ENCODE peak calls at places on chromosome 22, in five cellular contexts. One of them, this sample, is unnamed.

GRCh38 chr22:20015971-20016733 is 471 bp downstream of the ARVCF start:
- DNase-seq in HCT116: no peak
- DNase-seq in WERI-Rb-1: peak
- DNase-seq in AG09309: no peak
- DNase-seq in neural progenitor cell: peak
- DNase-seq in this sample: no peak

GRCh38 chr22:47110817-47111443 is 348.5 kb downstream of the TBC1D22A start:
- DNase-seq in WERI-Rb-1: no peak
- DNase-seq in neural progenitor cell: no peak
- DNase-seq in HCT116: no peak
- DNase-seq in AG09309: no peak
- DNase-seq in this sample: no peak

GRCh38 chr22:27420817-27421361 is 380.7 kb downstream of the MN1 start:
- DNase-seq in neural progenitor cell: no peak
- DNase-seq in AG09309: peak
- DNase-seq in WERI-Rb-1: no peak
- DNase-seq in HCT116: no peak
- DNase-seq in this sample: peak

GRCh38 chr22:23067023-23067650 is 3.2 kb upstream of the GNAZ start:
- DNase-seq in HCT116: no peak
- DNase-seq in WERI-Rb-1: peak
- DNase-seq in AG09309: no peak
- DNase-seq in neural progenitor cell: no peak
- DNase-seq in this sample: no peak

GRCh38 chr22:21690401-21690801 is 24.6 kb downstream of the PPIL2 start:
- DNase-seq in HCT116: no peak
- DNase-seq in neural progenitor cell: no peak
- DNase-seq in AG09309: no peak
- DNase-seq in WERI-Rb-1: no peak
- DNase-seq in this sample: no peak

GRCh38 chr22:30823015-30823370 is 128.3 kb downstream of the OSBP2 start:
- DNase-seq in AG09309: no peak
- DNase-seq in neural progenitor cell: peak
- DNase-seq in HCT116: no peak
- DNase-seq in WERI-Rb-1: no peak
- DNase-seq in this sample: no peak

GRCh38 chr22:22348127-22348814 is 103.7 kb downstream of the VPREB1 start:
- DNase-seq in neural progenitor cell: peak
- DNase-seq in HCT116: peak
- DNase-seq in WERI-Rb-1: peak
- DNase-seq in AG09309: no peak
- DNase-seq in this sample: no peak

GRCh38 chr22:48333323-48333763 is 1494.3 kb downstream of the BRD1 start:
- DNase-seq in WERI-Rb-1: no peak
- DNase-seq in AG09309: no peak
- DNase-seq in HCT116: no peak
- DNase-seq in neural progenitor cell: no peak
- DNase-seq in this sample: no peak

GRCh38 chr22:33788927-33789326 is 131.3 kb downstream of the LARGE1 start:
- DNase-seq in AG09309: no peak
- DNase-seq in HCT116: no peak
- DNase-seq in WERI-Rb-1: no peak
- DNase-seq in neural progenitor cell: no peak
- DNase-seq in this sample: no peak

GRCh38 chr22:20008221-20008995 is 8.2 kb downstream of the ARVCF start:
- DNase-seq in neural progenitor cell: no peak
- DNase-seq in WERI-Rb-1: no peak
- DNase-seq in HCT116: no peak
- DNase-seq in AG09309: no peak
- DNase-seq in this sample: no peak

DNA sequence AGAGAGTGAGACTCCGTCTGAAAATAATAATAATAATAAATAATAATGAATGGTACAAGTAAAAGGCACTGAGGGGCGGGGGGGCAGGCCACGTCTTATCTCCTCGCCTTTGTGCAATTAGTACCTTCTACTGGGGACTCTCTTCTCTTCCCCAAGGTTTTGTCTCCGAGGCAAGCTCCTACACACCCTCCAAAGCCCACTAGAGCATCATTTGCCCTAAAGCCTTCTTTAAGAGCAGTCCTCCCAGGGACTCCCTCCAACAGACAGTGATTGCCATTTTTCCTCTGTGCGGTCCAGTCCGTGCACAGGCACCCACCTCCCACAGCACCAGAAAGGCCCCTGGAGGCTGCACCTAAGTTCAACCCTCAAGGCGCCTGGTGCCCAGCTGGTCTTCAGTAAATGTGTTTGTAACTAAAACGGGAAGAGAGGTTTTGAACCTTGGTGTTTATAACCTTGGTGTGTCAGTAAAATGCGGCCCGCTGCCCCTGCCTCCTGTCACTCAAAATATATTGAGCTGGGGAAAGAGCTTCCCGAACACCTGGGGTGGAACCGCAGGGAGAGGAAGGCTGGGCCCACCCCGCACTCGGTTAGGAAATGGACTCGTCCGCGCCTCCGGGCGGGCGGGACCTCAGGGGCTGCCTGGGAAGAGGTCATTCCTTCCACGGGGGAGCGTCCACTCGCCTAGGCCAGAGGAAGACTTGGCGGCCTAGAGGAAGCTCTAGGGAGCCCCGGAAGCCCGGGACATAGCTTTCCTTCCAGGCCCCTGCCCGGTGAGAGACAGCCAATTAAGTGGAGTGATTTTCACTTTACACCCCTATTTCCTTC is 4.7 kb upstream of the KDELR3 start:
- DNase-seq in HCT116: no peak
- DNase-seq in WERI-Rb-1: no peak
- DNase-seq in neural progenitor cell: peak
- DNase-seq in AG09309: no peak
- DNase-seq in this sample: no peak
- H3K4me3 ChIP-seq in HCT116: no peak
- H3K4me3 ChIP-seq in WERI-Rb-1: no peak
- H3K4me3 ChIP-seq in neural progenitor cell: peak
- H3K4me3 ChIP-seq in AG09309: no peak
- H3K4me3 ChIP-seq in this sample: no peak

GRCh38 chr22:36442506-36443197 is 38.8 kb downstream of the TXN2 start:
- DNase-seq in HCT116: no peak
- DNase-seq in neural progenitor cell: no peak
- DNase-seq in WERI-Rb-1: no peak
- DNase-seq in AG09309: no peak
- DNase-seq in this sample: no peak
- H3K4me3 ChIP-seq in HCT116: no peak
- H3K4me3 ChIP-seq in neural progenitor cell: no peak
- H3K4me3 ChIP-seq in WERI-Rb-1: no peak
- H3K4me3 ChIP-seq in AG09309: no peak
- H3K4me3 ChIP-seq in this sample: no peak

GRCh38 chr22:17381237-17381913 is 12.1 kb downstream of the CECR2 start:
- DNase-seq in neural progenitor cell: peak
- DNase-seq in WERI-Rb-1: no peak
- DNase-seq in HCT116: no peak
- DNase-seq in AG09309: no peak
- DNase-seq in this sample: no peak
- H3K4me3 ChIP-seq in neural progenitor cell: peak
- H3K4me3 ChIP-seq in WERI-Rb-1: no peak
- H3K4me3 ChIP-seq in HCT116: no peak
- H3K4me3 ChIP-seq in AG09309: no peak
- H3K4me3 ChIP-seq in this sample: no peak

GRCh38 chr22:49964493-49965290 is 4.1 kb downstream of the PIM3 start:
- DNase-seq in HCT116: no peak
- DNase-seq in WERI-Rb-1: peak
- DNase-seq in AG09309: no peak
- DNase-seq in neural progenitor cell: peak
- DNase-seq in this sample: no peak
- H3K4me3 ChIP-seq in HCT116: no peak
- H3K4me3 ChIP-seq in WERI-Rb-1: no peak
- H3K4me3 ChIP-seq in AG09309: no peak
- H3K4me3 ChIP-seq in neural progenitor cell: no peak
- H3K4me3 ChIP-seq in this sample: no peak

GRCh38 chr22:41367039-41367679 is 14.6 kb upstream of the TEF start:
- DNase-seq in AG09309: peak
- DNase-seq in WERI-Rb-1: peak
- DNase-seq in neural progenitor cell: peak
- DNase-seq in HCT116: peak
- DNase-seq in this sample: peak

GRCh38 chr22:41368543-41368817 is 13.3 kb upstream of the TEF start:
- DNase-seq in neural progenitor cell: no peak
- DNase-seq in HCT116: no peak
- DNase-seq in WERI-Rb-1: no peak
- DNase-seq in AG09309: no peak
- DNase-seq in this sample: no peak

GRCh38 chr22:41367680-41368542 is 13.8 kb upstream of the TEF start:
- DNase-seq in HCT116: no peak
- DNase-seq in neural progenitor cell: peak
- DNase-seq in WERI-Rb-1: peak
- DNase-seq in AG09309: peak
- DNase-seq in this sample: no peak

GRCh38 chr22:41369837-41370236 is 11.9 kb upstream of the TEF start:
- DNase-seq in HCT116: no peak
- DNase-seq in WERI-Rb-1: no peak
- DNase-seq in AG09309: no peak
- DNase-seq in neural progenitor cell: no peak
- DNase-seq in this sample: no peak

DNA sequence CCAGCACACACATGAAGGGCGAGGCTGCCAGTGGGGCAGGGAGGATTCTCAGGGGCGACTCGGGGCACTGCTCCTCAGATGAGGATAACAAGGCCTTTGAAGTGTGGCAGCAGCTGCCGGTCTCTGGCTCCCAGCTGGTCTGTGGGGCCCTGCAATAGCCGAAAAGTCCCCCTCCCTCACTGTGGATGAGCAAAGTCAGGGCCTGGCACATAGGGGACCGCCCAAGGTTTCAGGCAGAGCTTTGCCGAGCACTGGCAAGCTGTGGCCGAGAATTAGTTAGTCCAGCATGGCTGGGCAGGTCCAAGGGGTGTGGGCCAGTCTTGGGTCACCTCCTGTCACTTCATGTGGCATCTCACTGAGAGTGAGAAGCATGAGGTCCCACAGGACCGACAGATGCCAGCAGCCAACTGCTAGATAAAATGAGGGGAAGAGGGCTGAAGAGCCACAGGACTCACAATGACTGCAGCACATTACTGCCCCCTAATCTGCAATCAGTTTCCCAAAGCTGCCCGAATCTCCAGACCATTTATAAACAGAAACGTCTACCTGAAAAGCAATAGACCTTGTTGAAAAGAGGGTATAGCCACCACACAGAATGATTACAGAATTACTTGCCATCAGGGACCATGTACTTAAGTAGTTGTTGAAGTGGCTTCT is 12.5 kb upstream of the TEF start:
- DNase-seq in WERI-Rb-1: peak
- DNase-seq in neural progenitor cell: no peak
- DNase-seq in AG09309: no peak
- DNase-seq in HCT116: no peak
- DNase-seq in this sample: no peak
- H3K4me3 ChIP-seq in WERI-Rb-1: peak
- H3K4me3 ChIP-seq in neural progenitor cell: no peak
- H3K4me3 ChIP-seq in AG09309: no peak
- H3K4me3 ChIP-seq in HCT116: no peak
- H3K4me3 ChIP-seq in this sample: no peak

GRCh38 chr22:42338502-42338901 is 68.0 kb upstream of the TCF20 start:
- DNase-seq in neural progenitor cell: no peak
- DNase-seq in HCT116: no peak
- DNase-seq in AG09309: no peak
- DNase-seq in WERI-Rb-1: no peak
- DNase-seq in this sample: no peak
- H3K4me3 ChIP-seq in neural progenitor cell: no peak
- H3K4me3 ChIP-seq in HCT116: no peak
- H3K4me3 ChIP-seq in AG09309: no peak
- H3K4me3 ChIP-seq in WERI-Rb-1: no peak
- H3K4me3 ChIP-seq in this sample: no peak

DNA sequence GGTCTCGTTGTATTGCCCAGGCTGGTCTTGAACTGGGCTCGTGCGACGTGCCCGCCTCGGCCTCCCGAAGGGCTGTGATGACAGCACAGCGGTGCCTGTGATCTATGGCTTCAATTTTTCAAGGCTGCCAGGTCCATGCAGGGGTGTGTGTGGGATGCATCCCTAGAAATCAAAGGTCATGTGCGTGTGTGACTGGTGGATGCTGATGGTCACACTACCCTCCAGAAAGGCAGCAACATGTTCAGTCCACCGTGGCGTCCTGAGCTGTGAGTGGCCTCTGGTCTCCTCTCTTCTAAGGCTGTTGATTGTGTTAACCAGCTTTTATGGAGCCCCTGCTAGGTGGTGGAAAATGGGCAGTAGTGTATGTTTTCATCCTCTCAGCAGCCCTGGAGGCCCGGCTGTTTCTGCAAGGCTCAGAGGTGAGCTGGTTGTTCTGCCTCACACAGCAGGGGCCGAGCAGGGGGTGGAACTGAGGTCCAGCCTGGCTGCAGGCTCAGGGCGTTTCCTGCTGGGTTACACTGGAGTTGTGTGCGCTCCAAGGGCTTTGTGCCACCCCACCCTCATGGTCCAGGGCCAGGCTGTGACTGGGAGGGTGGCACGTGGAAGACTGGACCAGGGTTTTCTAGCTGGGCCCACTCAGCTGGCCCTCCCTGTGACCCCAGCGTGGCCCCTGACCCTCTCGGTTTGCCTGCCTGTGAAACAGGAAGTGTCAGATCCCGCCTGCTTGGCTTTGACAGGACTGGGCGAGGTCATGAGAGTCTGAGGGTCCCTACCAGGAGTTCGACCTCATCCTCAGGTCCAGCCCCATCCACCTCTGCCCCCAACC is 7.7 kb downstream of the BIK start:
- DNase-seq in AG09309: no peak
- DNase-seq in neural progenitor cell: no peak
- DNase-seq in WERI-Rb-1: no peak
- DNase-seq in HCT116: no peak
- DNase-seq in this sample: no peak
- H3K4me3 ChIP-seq in AG09309: no peak
- H3K4me3 ChIP-seq in neural progenitor cell: no peak
- H3K4me3 ChIP-seq in WERI-Rb-1: no peak
- H3K4me3 ChIP-seq in HCT116: no peak
- H3K4me3 ChIP-seq in this sample: no peak

DNA sequence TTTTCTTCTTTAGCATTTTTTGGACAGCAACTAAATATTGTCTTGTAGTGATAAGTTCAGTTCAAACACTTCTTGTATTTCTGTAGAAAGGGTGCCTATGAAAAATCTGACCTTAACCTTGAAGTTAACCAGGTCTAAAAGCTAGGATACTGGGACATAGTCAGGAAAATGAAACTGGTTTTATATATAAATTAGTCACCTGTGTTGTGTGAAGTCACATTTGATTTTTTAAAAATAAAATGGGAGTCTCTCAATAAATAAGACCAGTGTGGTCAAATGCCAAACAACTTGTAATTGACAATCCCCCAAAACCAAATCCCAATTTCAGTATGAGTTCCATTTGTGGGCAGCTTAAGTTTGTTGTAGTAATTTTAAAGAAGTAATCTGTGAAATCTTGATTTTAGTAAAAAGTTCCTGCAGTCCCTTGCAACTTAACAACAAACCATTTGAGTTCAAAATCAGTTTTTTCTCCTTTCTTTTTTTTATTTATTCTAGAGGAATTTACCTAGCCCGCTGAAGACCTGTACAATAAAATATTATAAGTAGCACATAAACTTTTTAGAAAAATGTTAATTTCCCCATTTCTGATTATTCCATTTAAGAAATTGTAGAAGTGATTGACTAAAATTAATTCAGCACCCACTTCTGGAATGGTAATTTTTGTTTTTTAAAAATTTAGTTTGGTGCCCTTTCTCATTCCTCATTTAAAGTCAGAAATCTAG is 84.4 kb upstream of the PPARA start:
- DNase-seq in AG09309: no peak
- DNase-seq in HCT116: no peak
- DNase-seq in WERI-Rb-1: no peak
- DNase-seq in neural progenitor cell: no peak
- DNase-seq in this sample: no peak
- H3K4me3 ChIP-seq in AG09309: no peak
- H3K4me3 ChIP-seq in HCT116: peak
- H3K4me3 ChIP-seq in WERI-Rb-1: no peak
- H3K4me3 ChIP-seq in neural progenitor cell: no peak
- H3K4me3 ChIP-seq in this sample: no peak

This sample was measured in skeletal muscle cell.